ENCODE peak calls at places on chromosome 13, in seven cellular contexts. One of them, this sample, is unnamed.

GRCh38 chr13:23450340-23451046 is 17.0 kb upstream of the SACS start:
- DNase-seq in T-helper 17 cell: no peak
- DNase-seq in GM06990: no peak
- DNase-seq in mesendoderm: no peak
- DNase-seq in NCI-H460: no peak
- DNase-seq in thoracic aorta: no peak
- DNase-seq in stimulated activated CD8-positive, alpha-beta memory T cell treated with anti-CD3 and anti-CD28 coated beads, Interleukin-7, amount 100 ng/mL, for 1 hour: no peak
- DNase-seq in this sample: no peak

GRCh38 chr13:113041821-113042335 is 63.7 kb upstream of the F7 start:
- DNase-seq in T-helper 17 cell: no peak
- DNase-seq in GM06990: no peak
- DNase-seq in mesendoderm: no peak
- DNase-seq in NCI-H460: no peak
- DNase-seq in thoracic aorta: no peak
- DNase-seq in stimulated activated CD8-positive, alpha-beta memory T cell treated with anti-CD3 and anti-CD28 coated beads, Interleukin-7, amount 100 ng/mL, for 1 hour: no peak
- DNase-seq in this sample: no peak

GRCh38 chr13:113598481-113598880 is 13.9 kb downstream of the TFDP1 start:
- DNase-seq in T-helper 17 cell: no peak
- DNase-seq in GM06990: no peak
- DNase-seq in mesendoderm: no peak
- DNase-seq in NCI-H460: no peak
- DNase-seq in thoracic aorta: no peak
- DNase-seq in stimulated activated CD8-positive, alpha-beta memory T cell treated with anti-CD3 and anti-CD28 coated beads, Interleukin-7, amount 100 ng/mL, for 1 hour: no peak
- DNase-seq in this sample: no peak

GRCh38 chr13:20408181-20408580 is 117.5 kb downstream of the CRYL1 start:
- DNase-seq in T-helper 17 cell: no peak
- DNase-seq in GM06990: no peak
- DNase-seq in mesendoderm: no peak
- DNase-seq in NCI-H460: no peak
- DNase-seq in thoracic aorta: no peak
- DNase-seq in stimulated activated CD8-positive, alpha-beta memory T cell treated with anti-CD3 and anti-CD28 coated beads, Interleukin-7, amount 100 ng/mL, for 1 hour: no peak
- DNase-seq in this sample: no peak

GRCh38 chr13:48160879-48161278 is 66.0 kb upstream of the MED4 start:
- DNase-seq in T-helper 17 cell: no peak
- DNase-seq in GM06990: no peak
- DNase-seq in mesendoderm: no peak
- DNase-seq in NCI-H460: no peak
- DNase-seq in thoracic aorta: no peak
- DNase-seq in stimulated activated CD8-positive, alpha-beta memory T cell treated with anti-CD3 and anti-CD28 coated beads, Interleukin-7, amount 100 ng/mL, for 1 hour: no peak
- DNase-seq in this sample: peak; percentile 8

GRCh38 chr13:102901615-102902305 is 55.9 kb downstream of the ERCC5 start:
- DNase-seq in T-helper 17 cell: no peak
- DNase-seq in GM06990: no peak
- DNase-seq in mesendoderm: no peak
- DNase-seq in NCI-H460: no peak
- DNase-seq in thoracic aorta: no peak
- DNase-seq in stimulated activated CD8-positive, alpha-beta memory T cell treated with anti-CD3 and anti-CD28 coated beads, Interleukin-7, amount 100 ng/mL, for 1 hour: no peak
- DNase-seq in this sample: no peak

GRCh38 chr13:43246382-43246781 is 223.0 kb downstream of the DNAJC15 start:
- DNase-seq in T-helper 17 cell: no peak
- DNase-seq in GM06990: no peak
- DNase-seq in mesendoderm: no peak
- DNase-seq in NCI-H460: no peak
- DNase-seq in thoracic aorta: no peak
- DNase-seq in stimulated activated CD8-positive, alpha-beta memory T cell treated with anti-CD3 and anti-CD28 coated beads, Interleukin-7, amount 100 ng/mL, for 1 hour: no peak
- DNase-seq in this sample: no peak

GRCh38 chr13:113921763-113922162 is 52.1 kb downstream of the C13orf46 start:
- DNase-seq in T-helper 17 cell: no peak
- DNase-seq in GM06990: no peak
- DNase-seq in mesendoderm: no peak
- DNase-seq in NCI-H460: no peak
- DNase-seq in thoracic aorta: no peak
- DNase-seq in stimulated activated CD8-positive, alpha-beta memory T cell treated with anti-CD3 and anti-CD28 coated beads, Interleukin-7, amount 100 ng/mL, for 1 hour: no peak
- DNase-seq in this sample: no peak

GRCh38 chr13:29511980-29512379 is 83.5 kb downstream of the SLC7A1 start:
- DNase-seq in T-helper 17 cell: no peak
- DNase-seq in GM06990: no peak
- DNase-seq in mesendoderm: no peak
- DNase-seq in NCI-H460: no peak
- DNase-seq in thoracic aorta: no peak
- DNase-seq in stimulated activated CD8-positive, alpha-beta memory T cell treated with anti-CD3 and anti-CD28 coated beads, Interleukin-7, amount 100 ng/mL, for 1 hour: no peak
- DNase-seq in this sample: peak; percentile 69

This sample was measured in AG09309.